ENCODE peak calls at places on chromosomes 12 and 14, in four cellular contexts. A is neuronal stem cell, T is H1, S is mesenchymal stem cell. V is an unnamed sample.

GRCh38 chr12:126355346-126355745 is 1290.1 kb downstream of the AACS start:
- DNase-seq in S (no peak), T (no peak), A (no peak), V (no peak)

GRCh38 chr14:86321151-86321550 is 791.2 kb downstream of the FLRT2 start:
- DNase-seq in A (no peak), T (no peak), S (no peak), V (no peak)

GRCh38 chr12:115375188-115375991 is 691.4 kb upstream of the TBX3 start:
- DNase-seq in S (peak), T (no peak), A (no peak), V (no peak)

GRCh38 chr12:116360579-116361403 is 83.3 kb upstream of the MED13L start:
- DNase-seq in S (no peak), T (no peak), A (no peak), V (no peak)

GRCh38 chr14:93964281-93964680 is 12.1 kb downstream of the ASB2 start:
- DNase-seq in A (no peak), S (no peak), T (no peak), V (no peak)

GRCh38 chr14:92314182-92314581 is 8.8 kb upstream of the SLC24A4 start:
- DNase-seq in A (no peak), S (no peak), T (no peak), V (no peak)

GRCh38 chr12:116366456-116366776 is 88.9 kb upstream of the MED13L start:
- DNase-seq in T (no peak), A (no peak), S (no peak), V (peak)

GRCh38 chr14:105486974-105487448 is 325 bp downstream of the CRIP1 start:
- DNase-seq in T (no peak), S (no peak), A (no peak), V (no peak)

GRCh38 chr12:63223128-63223527 is 72.1 kb upstream of the AVPR1A start:
- DNase-seq in S (no peak), T (no peak), A (no peak), V (no peak)

GRCh38 chr14:64821651-64822050 is 58.1 kb downstream of the SPTB start:
- DNase-seq in A (no peak), S (no peak), T (no peak), V (no peak)

GRCh38 chr12:1044697-1045096 is 53.7 kb downstream of the ERC1 start:
- DNase-seq in S (peak), T (no peak), A (no peak), V (no peak)

GRCh38 chr14:61860294-61860918 is 98.2 kb downstream of the SNAPC1 start:
- DNase-seq in S (peak), A (peak), T (no peak), V (peak)

GRCh38 chr12:15526033-15526432 is 203.7 kb downstream of the PTPRO start:
- DNase-seq in T (no peak), A (no peak), S (no peak), V (no peak)

GRCh38 chr14:76918176-76918750 is 92.1 kb downstream of the LRRC74A start:
- DNase-seq in S (peak), A (no peak), T (no peak), V (peak)

GRCh38 chr12:52246720-52247621 is 13.9 kb downstream of the KRT7 start:
- DNase-seq in S (no peak), A (no peak), T (no peak), V (peak)

GRCh38 chr12:81627336-81628189 is 131.6 kb downstream of the PPFIA2 start:
- DNase-seq in S (peak), A (peak), T (no peak), V (peak)

GRCh38 chr12:53735556-53735955 is 8.3 kb upstream of the CALCOCO1 start:
- DNase-seq in S (no peak), A (no peak), T (no peak), V (no peak)

GRCh38 chr14:91722386-91722785 is 9.5 kb downstream of the CATSPERB start:
- DNase-seq in S (no peak), T (no peak), A (no peak), V (peak)

GRCh38 chr12:115078988-115079387 is 395.0 kb upstream of the TBX3 start:
- DNase-seq in A (no peak), T (no peak), S (no peak), V (no peak)

GRCh38 chr14:55272922-55273321 is 1.7 kb downstream of the FBXO34 start:
- DNase-seq in A (no peak), T (no peak), S (peak), V (no peak)

GRCh38 chr14:55270832-55271571 is at the start of gene FBXO34:
- DNase-seq in S (peak), A (peak), T (peak), V (peak)

GRCh38 chr14:55274144-55274543 is 2.9 kb downstream of the FBXO34 start:
- DNase-seq in A (no peak), T (no peak), S (peak), V (no peak)

GRCh38 chr14:55272415-55272786 is 1.2 kb downstream of the FBXO34 start:
- DNase-seq in T (no peak), A (no peak), S (no peak), V (no peak)

GRCh38 chr14:55271572-55272414 is 572 bp downstream of the FBXO34 start:
- DNase-seq in S (peak), A (peak), T (no peak), V (peak)
- H2BK12ac ChIP-seq in S (peak), A (no peak), T (peak), V (no peak)

GRCh38 chr12:27779837-27780611 is at the start of the genes KLHL42 and MANSC4:
- DNase-seq in T (no peak), A (peak), S (peak), V (peak)

GRCh38 chr12:27781680-27782079 is 1.6 kb upstream of the MANSC4 start:
- DNase-seq in T (no peak), S (peak), A (no peak), V (no peak)

GRCh38 chr12:27780612-27781408 is 774 bp upstream of the MANSC4 start:
- DNase-seq in S (peak), A (peak), T (no peak), V (peak)

GRCh38 chr12:27778206-27778605 is 1.8 kb upstream of the KLHL42 start:
- DNase-seq in T (no peak), S (no peak), A (no peak), V (no peak)

GRCh38 chr12:27779416-27779815 is 617 bp upstream of the KLHL42 start:
- DNase-seq in A (no peak), T (no peak), S (peak), V (peak)
- H3K18ac ChIP-seq in A (peak), T (peak), S (peak), V (peak)

GRCh38 chr12:67988600-67988999 is 647 bp upstream of the IFNG-AS1 start:
- DNase-seq in A (peak), T (no peak), S (no peak), V (no peak)
- H3K4me3 ChIP-seq in A (no peak), T (no peak), S (no peak), V (no peak)

DNA sequence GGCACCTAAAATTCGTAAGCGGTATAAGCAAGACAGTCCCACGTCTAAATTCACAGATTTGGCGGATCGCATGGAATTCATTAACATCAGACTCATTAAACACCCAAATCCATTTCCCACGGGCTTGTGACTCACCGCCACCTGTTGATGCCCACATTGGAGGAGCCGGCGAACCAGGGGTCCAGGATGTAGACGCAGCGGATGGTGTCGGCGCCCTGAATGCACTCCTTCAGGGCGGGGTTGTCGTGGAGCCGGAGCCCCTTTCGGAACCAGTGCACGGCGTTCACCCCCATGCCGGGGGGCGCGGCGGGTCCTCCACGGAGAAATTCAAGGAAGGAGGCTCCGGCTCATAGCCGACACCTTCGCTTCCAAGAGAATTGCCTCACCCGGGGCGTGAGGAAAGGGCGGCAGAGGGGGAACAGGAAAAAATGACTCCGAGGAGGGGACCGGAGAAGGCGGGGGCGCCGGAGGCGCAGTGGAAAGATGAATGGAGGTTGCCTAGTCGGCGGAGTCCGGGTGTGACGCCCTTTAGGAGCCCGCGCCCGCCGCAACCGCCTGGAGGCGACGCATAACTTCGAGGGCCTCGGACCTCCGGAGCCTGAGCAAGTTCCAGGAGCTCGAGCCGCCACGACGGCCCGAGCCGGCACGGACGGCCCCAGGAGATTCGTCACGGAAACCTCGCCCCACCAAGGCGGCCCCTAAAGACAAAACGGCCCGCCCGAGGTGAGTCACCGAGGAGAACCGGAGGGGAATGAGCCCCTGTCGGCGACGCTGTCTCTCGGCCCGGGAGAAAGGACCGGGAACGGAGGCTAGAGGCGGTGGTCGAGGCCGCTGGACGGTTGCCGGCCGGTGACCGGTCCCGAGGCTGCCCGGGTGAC is 441 bp downstream of the CRY1 start:
- DNase-seq in T (no peak), S (peak), A (peak), V (peak)
- H2BK12ac ChIP-seq in T (no peak), S (no peak), A (no peak), V (no peak)

GRCh38 chr14:53946404-53947400 is 9.9 kb downstream of the BMP4 start:
- DNase-seq in S (no peak), A (no peak), T (no peak), V (no peak)

GRCh38 chr14:53947452-53948180 is 9.0 kb downstream of the BMP4 start:
- DNase-seq in A (no peak), S (peak), T (no peak), V (peak)

GRCh38 chr14:53946071-53946403 is 10.6 kb downstream of the BMP4 start:
- DNase-seq in A (no peak), T (no peak), S (no peak), V (no peak)

GRCh38 chr14:53942970-53943750 is 13.5 kb downstream of the BMP4 start:
- DNase-seq in S (no peak), A (no peak), T (no peak), V (no peak)

GRCh38 chr14:53943751-53944083 is 12.9 kb downstream of the BMP4 start:
- DNase-seq in A (no peak), S (peak), T (no peak), V (no peak)
- H3K18ac ChIP-seq in A (no peak), S (no peak), T (no peak), V (no peak)

DNA sequence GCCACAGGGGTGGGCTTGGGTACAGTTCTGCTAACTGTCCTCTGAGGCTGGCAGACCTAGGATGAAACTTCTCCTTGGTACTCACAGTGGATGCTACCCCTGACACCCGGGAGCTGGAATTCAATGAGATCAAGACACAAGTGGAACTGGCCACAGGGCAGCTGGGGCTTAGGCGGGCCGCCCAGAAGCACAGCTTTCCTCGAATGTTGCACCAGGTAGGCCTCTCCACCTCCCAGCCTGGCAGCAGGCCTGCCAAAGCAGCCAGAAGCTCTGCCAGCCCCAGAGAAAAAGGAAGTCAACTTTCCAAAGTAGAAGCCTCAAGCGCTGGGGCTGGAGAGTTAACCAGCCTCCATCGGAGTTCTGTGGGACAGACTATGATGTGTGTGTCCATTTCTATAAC is 2.4 kb upstream of the NRL start:
- DNase-seq in S (no peak), A (no peak), T (no peak), V (no peak)
- H3K4me3 ChIP-seq in S (no peak), A (no peak), T (no peak), V (no peak)

DNA sequence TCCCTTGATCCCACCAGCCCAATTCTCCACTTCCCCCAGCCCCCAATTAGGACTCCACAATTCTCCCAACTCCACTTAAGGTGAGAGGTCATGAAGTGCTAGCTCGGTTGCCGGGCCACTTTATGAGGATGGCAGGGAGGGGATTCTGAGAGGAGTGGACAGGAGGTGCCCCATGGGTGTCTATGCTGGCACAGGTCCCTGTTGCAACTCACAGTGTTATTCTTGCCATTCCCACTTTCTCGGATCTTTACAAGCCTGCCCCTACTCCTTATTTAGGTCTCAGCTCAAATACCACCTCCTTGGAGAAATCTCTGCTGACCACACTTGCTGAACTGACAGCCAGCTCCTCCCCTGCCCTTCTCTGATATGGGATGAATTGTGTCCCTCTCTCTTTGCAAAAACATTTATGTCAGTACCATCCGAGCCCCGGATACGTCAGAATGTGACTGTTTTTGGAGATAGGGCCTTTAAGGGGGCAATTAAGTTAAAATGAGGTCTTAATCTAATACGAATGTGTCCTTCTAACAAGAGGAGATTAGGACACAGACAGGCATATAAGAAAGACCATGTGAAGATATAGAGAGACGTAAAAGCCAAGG is 4.2 kb upstream of the LGALS3 start:
- DNase-seq in S (no peak), A (no peak), T (no peak), V (no peak)
- H2BK12ac ChIP-seq in S (no peak), A (no peak), T (no peak), V (peak)